ENCODE peak calls at places on chromosomes 2 and 18, in ten cellular contexts. Y is PC-9; F is CD4-positive, alpha-beta T cell; P is stomach; L is astrocyte of the cerebellum; V is mammary epithelial cell; A is AG04450; J is fibroblast of lung; X is dorsolateral prefrontal cortex; T is heart right ventricle. Q is an unnamed sample.

GRCh38 chr2:120231564-120231973 is 8.4 kb upstream of the TMEM185B start:
- DNase-seq in T (no peak), V (no peak), L (no peak), X (no peak), P (no peak), F (no peak), Y (no peak), A (no peak), J (no peak), Q (no peak)

GRCh38 chr2:167769020-167769419 is 478.4 kb downstream of the STK39 start:
- DNase-seq in Y (no peak), A (no peak), F (no peak), T (no peak), L (no peak), X (no peak), P (no peak), V (no peak), J (no peak), Q (no peak)

GRCh38 chr2:134429886-134430285 is 176.0 kb downstream of the MGAT5 start:
- DNase-seq in T (no peak), A (no peak), L (no peak), X (no peak), F (no peak), V (no peak), J (no peak), Y (no peak), P (no peak), Q (no peak)

GRCh38 chr18:46160050-46160798 is 56.0 kb downstream of the HAUS1 start:
- DNase-seq in P (no peak), Y (no peak), F (no peak), V (no peak), A (no peak), L (no peak), X (no peak), T (no peak), J (no peak), Q (no peak)

GRCh38 chr2:111037136-111037535 is 83.6 kb upstream of the BCL2L11 start:
- DNase-seq in T (no peak), P (no peak), Y (no peak), X (no peak), L (no peak), A (no peak), J (no peak), V (peak; percentile 12), F (no peak), Q (peak; percentile 41)

GRCh38 chr2:64837925-64838641 is 151.1 kb upstream of the SLC1A4 start:
- DNase-seq in J (no peak), A (no peak), P (no peak), L (no peak), T (peak; percentile 21), X (no peak), F (no peak), V (peak; percentile 89), Y (peak; percentile 75), Q (no peak)

GRCh38 chr2:55314985-55315384 is 46.0 kb upstream of the MTIF2 start:
- DNase-seq in T (no peak), P (no peak), X (no peak), V (no peak), F (no peak), Y (no peak), J (no peak), A (no peak), L (no peak), Q (no peak)

GRCh38 chr2:167702227-167702626 is 545.2 kb downstream of the STK39 start:
- DNase-seq in A (no peak), T (no peak), X (no peak), Y (no peak), V (no peak), F (no peak), P (no peak), L (no peak), J (no peak), Q (no peak)

GRCh38 chr2:25073025-25073424 is 31.1 kb downstream of the EFR3B start:
- DNase-seq in Y (no peak), T (no peak), F (no peak), A (no peak), J (no peak), P (no peak), L (no peak), X (no peak), V (no peak), Q (no peak)

GRCh38 chr2:19748073-19748375 is 153.8 kb downstream of the TTC32 start:
- DNase-seq in L (no peak), V (no peak), X (no peak), J (no peak), T (no peak), P (no peak), Y (no peak), A (no peak), F (no peak), Q (no peak)

GRCh38 chr2:1136071-1136470 is 185.4 kb downstream of the SNTG2 start:
- DNase-seq in X (no peak), A (no peak), L (no peak), J (peak; percentile 6), P (no peak), Y (no peak), V (no peak), F (no peak), T (no peak), Q (no peak)
- TF ChIP-seq CTCF in X (peak; percentile 10), A (peak; percentile 61), L (peak; percentile 36), J (no peak), P (no peak), Y (peak; percentile 33), V (peak; percentile 5), F (no peak), T (no peak), Q (no peak)

DNA sequence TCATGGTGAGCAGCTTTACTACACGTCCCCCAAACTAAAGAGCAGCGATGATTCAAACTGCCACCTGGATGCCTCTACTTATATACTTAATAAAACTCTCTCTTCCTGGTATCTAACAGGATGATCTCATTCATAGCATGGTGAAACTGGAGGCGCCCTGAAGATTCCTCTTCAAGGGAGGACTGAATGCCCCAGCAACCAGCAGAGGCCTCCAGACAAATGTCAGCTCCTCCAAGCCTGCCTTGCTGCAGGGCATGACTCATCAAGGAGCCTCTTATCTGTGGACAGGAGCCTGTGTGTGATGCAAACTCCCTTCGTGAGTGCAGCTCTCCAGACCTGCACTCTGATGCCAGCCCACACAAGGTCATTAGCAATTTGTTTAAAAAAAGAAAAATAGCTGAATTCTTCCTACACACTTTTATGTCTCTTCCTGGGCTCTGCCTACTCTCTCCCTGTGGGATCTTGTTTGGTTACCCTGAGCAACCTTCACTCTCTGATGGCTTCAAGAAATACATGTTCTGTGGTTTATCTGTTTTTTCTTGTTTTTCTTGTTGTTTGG is 30.2 kb downstream of the LONRF2 start:
- DNase-seq in L (peak; percentile 37), P (peak; percentile 37), X (no peak), F (no peak), A (peak; percentile 83), T (no peak), J (peak; percentile 66), Y (peak; percentile 33), V (peak; percentile 95), Q (no peak)
- TF ChIP-seq CTCF in L (no peak), P (no peak), X (no peak), F (no peak), A (peak; percentile 21), T (no peak), J (no peak), Y (no peak), V (peak; percentile 36), Q (no peak)

GRCh38 chr2:78465707-78466106 is 559.8 kb upstream of the REG3G start:
- DNase-seq in T (no peak), F (no peak), V (no peak), A (no peak), P (no peak), X (no peak), J (no peak), L (no peak), Y (no peak), Q (no peak)
- TF ChIP-seq CTCF in T (no peak), F (no peak), V (no peak), A (no peak), P (no peak), X (no peak), J (no peak), L (no peak), Y (no peak), Q (no peak)

GRCh38 chr2:48414980-48415764 is 114.8 kb upstream of the STON1 start:
- DNase-seq in Y (no peak), T (no peak), J (peak; percentile 10), V (no peak), X (peak; percentile 86), F (no peak), A (peak; percentile 1), L (no peak), P (no peak), Q (no peak)
- TF ChIP-seq CTCF in Y (no peak), T (no peak), J (no peak), V (no peak), X (no peak), F (no peak), A (no peak), L (no peak), P (no peak), Q (no peak)

Q was measured in GM10248.